ENCODE peak calls at places on chromosomes 3 and 15, in five cellular contexts. F, O, Z, W and U are unnamed samples.

GRCh38 chr3:11120091-11120845 is 34.0 kb upstream of the HRH1 start:
- DNase-seq in O (no peak), Z (no peak), W (no peak), F (no peak), U (no peak)

GRCh38 chr15:44243829-44244228 is 44.7 kb upstream of the GOLM2 start:
- DNase-seq in Z (no peak), W (no peak), O (no peak), F (no peak), U (no peak)

GRCh38 chr3:134362221-134362620 is 12.0 kb downstream of the AMOTL2 start:
- DNase-seq in F (no peak), Z (no peak), W (peak; percentile 12), O (no peak), U (no peak)

GRCh38 chr15:26210980-26211379 is 347.9 kb upstream of the ATP10A start:
- DNase-seq in W (no peak), O (no peak), Z (no peak), F (no peak), U (no peak)

GRCh38 chr3:126835472-126836219 is 131.6 kb downstream of the CHCHD6 start:
- DNase-seq in F (no peak), O (no peak), Z (no peak), W (no peak), U (no peak)

GRCh38 chr3:157999246-157999645 is 107.0 kb downstream of the SHOX2 start:
- DNase-seq in Z (no peak), O (no peak), W (no peak), F (no peak), U (no peak)

GRCh38 chr15:24878153-24878552 is 76.6 kb upstream of the SNRPN start:
- DNase-seq in F (no peak), Z (no peak), W (peak; percentile 48), O (peak; percentile 23), U (peak; percentile 18)

GRCh38 chr3:25751048-25751447 is 32.2 kb downstream of the NGLY1 start:
- DNase-seq in F (no peak), W (no peak), Z (no peak), O (no peak), U (no peak)

GRCh38 chr15:33639968-33640367 is 328.3 kb upstream of the CHRM5 start:
- DNase-seq in F (no peak), Z (no peak), W (no peak), O (no peak), U (no peak)

GRCh38 chr3:28328188-28329151 is 20.1 kb upstream of the ZCWPW2 start:
- DNase-seq in W (no peak), O (no peak), Z (no peak), F (peak; percentile 8), U (no peak)

GRCh38 chr3:122892118-122892517 is 97.2 kb downstream of the SLC49A4 start:
- DNase-seq in Z (no peak), O (no peak), F (no peak), W (no peak), U (no peak)

GRCh38 chr3:129037093-129037419 is 23.5 kb upstream of the GP9 start:
- DNase-seq in W (no peak), O (no peak), F (no peak), Z (no peak), U (no peak)

GRCh38 chr3:53109190-53109589 is 21.0 kb downstream of the RFT1 start:
- DNase-seq in F (no peak), Z (no peak), W (no peak), O (no peak), U (peak; percentile 73)

GRCh38 chr15:55257933-55258332 is 31.7 kb downstream of the RAB27A start:
- DNase-seq in Z (no peak), F (no peak), W (no peak), O (no peak), U (no peak)